ENCODE peak calls at places on chromosomes 7 and 10, in eight cellular contexts. B is psoas muscle, O is A673, J is upper lobe of right lung, T is cardiac muscle cell, D is left lung, K is heart left ventricle, H is uterus. W is an unnamed sample.

GRCh38 chr10:109282510-109282909 is 640.8 kb downstream of the XPNPEP1 start:
- DNase-seq in B (no peak), O (no peak), J (no peak), T (no peak), D (no peak), K (no peak), H (no peak), W (no peak)

GRCh38 chr7:130901209-130901783 is 167.3 kb upstream of the KLF14 start:
- DNase-seq in B (peak; percentile 79), O (peak; percentile 94), J (peak; percentile 90), T (peak; percentile 97), D (peak; percentile 89), K (peak; percentile 73), H (peak; percentile 87), W (peak; percentile 92)

GRCh38 chr7:5872326-5872725 is 8.3 kb upstream of the OCM start:
- DNase-seq in B (no peak), O (no peak), J (no peak), T (peak; percentile 1), D (no peak), K (no peak), H (no peak), W (no peak)

GRCh38 chr10:28676297-28676967 is 889 bp upstream of the BAMBI start:
- DNase-seq in B (no peak), O (peak; percentile 68), J (no peak), T (peak; percentile 42), D (no peak), K (no peak), H (peak; percentile 48), W (no peak)

GRCh38 chr7:103640031-103640779 is 194.2 kb upstream of the SLC26A5 start:
- DNase-seq in B (no peak), O (no peak), J (no peak), T (peak; percentile 40), D (no peak), K (no peak), H (no peak), W (no peak)

GRCh38 chr10:43389867-43390266 is 18.4 kb downstream of the FXYD4 start:
- DNase-seq in B (no peak), O (no peak), J (no peak), T (no peak), D (peak; percentile 7), K (no peak), H (no peak), W (no peak)

GRCh38 chr7:105805619-105806018 is 70.8 kb downstream of the ATXN7L1 start:
- DNase-seq in B (no peak), O (no peak), J (no peak), T (no peak), D (no peak), K (no peak), H (no peak), W (no peak)

GRCh38 chr10:101071266-101071884 is 9.6 kb downstream of the KAZALD1 start:
- DNase-seq in B (no peak), O (no peak), J (peak; percentile 79), T (peak; percentile 42), D (peak; percentile 87), K (no peak), H (no peak), W (no peak)

GRCh38 chr7:103106336-103107070 is 31.6 kb downstream of the ARMC10 start:
- DNase-seq in B (no peak), O (no peak), J (no peak), T (peak; percentile 7), D (no peak), K (no peak), H (no peak), W (peak; percentile 73)

GRCh38 chr10:87740232-87740631 is 77.8 kb downstream of the ATAD1 start:
- DNase-seq in B (no peak), O (no peak), J (no peak), T (peak; percentile 86), D (no peak), K (no peak), H (no peak), W (no peak)

GRCh38 chr10:86163522-86164215 is 202.9 kb downstream of the GRID1 start:
- DNase-seq in B (no peak), O (no peak), J (peak; percentile 33), T (no peak), D (no peak), K (no peak), H (no peak), W (no peak)

GRCh38 chr10:93437000-93437945 is 44.9 kb downstream of the MYOF start:
- DNase-seq in B (peak; percentile 84), O (peak; percentile 94), J (peak; percentile 82), T (peak; percentile 99), D (peak; percentile 89), K (peak; percentile 83), H (peak; percentile 95), W (peak; percentile 92)

GRCh38 chr7:53743697-53744096 is 708.3 kb downstream of the POM121L12 start:
- DNase-seq in B (no peak), O (no peak), J (no peak), T (no peak), D (no peak), K (no peak), H (no peak), W (no peak)

GRCh38 chr10:16848562-16849154 is 31.4 kb upstream of the RSU1 start:
- DNase-seq in B (no peak), O (no peak), J (no peak), T (peak; percentile 31), D (no peak), K (no peak), H (no peak), W (no peak)

GRCh38 chr10:59585046-59585700 is 124.5 kb downstream of the SLC16A9 start:
- DNase-seq in B (no peak), O (no peak), J (no peak), T (peak; percentile 7), D (no peak), K (no peak), H (no peak), W (no peak)

GRCh38 chr10:49135575-49136313 is 1.9 kb upstream of the FAM170B start:
- DNase-seq in B (no peak), O (no peak), J (no peak), T (no peak), D (no peak), K (no peak), H (no peak), W (no peak)

DNA sequence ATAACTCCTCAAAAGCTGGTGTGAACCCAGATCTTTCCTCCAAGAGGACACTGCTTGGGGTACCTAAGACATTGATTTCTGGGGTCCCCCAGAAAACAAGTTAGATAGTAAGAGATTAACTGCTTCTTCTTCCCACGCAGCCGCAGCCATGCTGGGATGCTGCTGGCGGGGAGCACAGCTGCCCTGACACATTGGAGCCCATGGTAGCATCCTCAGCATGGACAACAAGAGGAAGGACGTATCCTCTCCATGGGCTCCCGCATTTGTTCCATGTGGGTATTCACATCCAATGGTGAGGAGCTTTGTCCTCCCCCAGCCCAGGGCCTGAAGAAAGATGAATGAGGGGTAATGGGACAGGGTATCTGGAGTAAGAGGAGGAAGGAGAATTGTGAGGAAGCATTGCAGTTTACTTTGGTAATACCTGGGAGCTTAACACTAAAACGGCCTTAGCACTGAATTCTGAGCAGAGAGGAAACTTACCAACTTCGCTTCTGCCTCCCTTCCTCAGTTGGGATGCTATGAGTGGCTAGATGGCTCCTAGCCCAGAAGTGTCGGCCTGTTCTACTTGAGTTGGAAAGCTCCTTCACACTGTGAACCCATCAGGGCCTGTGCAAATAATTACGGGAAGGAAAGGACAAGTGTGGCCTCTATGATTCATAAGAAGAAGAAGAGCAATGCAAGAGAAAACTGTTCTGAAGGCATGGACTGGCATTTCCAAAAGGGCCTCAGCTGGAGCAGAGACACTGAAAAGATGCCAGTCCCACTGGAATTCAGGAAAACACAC is 43.9 kb downstream of the C10orf120 start:
- DNase-seq in B (no peak), O (no peak), J (peak; percentile 72), T (no peak), D (peak; percentile 73), K (no peak), H (no peak), W (no peak)
- H3K27ac ChIP-seq in B (no peak overlapping the region), O (no peak overlapping the region), J (no peak overlapping the region), T (no peak overlapping the region), D (peak overlapping the region; percentile 30), K (no peak overlapping the region), H (no peak overlapping the region), W (no peak overlapping the region)

GRCh38 chr10:63003816-63004453 is 129.2 kb upstream of the NRBF2 start:
- DNase-seq in B (no peak), O (peak; percentile 31), J (no peak), T (peak; percentile 16), D (no peak), K (no peak), H (no peak), W (no peak)
- TF ChIP-seq CTCF in B (peak; percentile 24), O (peak; percentile 49), J (peak; percentile 36), T (peak; percentile 22), D (no peak), K (peak; percentile 40), H (no peak), W (no peak)

DNA sequence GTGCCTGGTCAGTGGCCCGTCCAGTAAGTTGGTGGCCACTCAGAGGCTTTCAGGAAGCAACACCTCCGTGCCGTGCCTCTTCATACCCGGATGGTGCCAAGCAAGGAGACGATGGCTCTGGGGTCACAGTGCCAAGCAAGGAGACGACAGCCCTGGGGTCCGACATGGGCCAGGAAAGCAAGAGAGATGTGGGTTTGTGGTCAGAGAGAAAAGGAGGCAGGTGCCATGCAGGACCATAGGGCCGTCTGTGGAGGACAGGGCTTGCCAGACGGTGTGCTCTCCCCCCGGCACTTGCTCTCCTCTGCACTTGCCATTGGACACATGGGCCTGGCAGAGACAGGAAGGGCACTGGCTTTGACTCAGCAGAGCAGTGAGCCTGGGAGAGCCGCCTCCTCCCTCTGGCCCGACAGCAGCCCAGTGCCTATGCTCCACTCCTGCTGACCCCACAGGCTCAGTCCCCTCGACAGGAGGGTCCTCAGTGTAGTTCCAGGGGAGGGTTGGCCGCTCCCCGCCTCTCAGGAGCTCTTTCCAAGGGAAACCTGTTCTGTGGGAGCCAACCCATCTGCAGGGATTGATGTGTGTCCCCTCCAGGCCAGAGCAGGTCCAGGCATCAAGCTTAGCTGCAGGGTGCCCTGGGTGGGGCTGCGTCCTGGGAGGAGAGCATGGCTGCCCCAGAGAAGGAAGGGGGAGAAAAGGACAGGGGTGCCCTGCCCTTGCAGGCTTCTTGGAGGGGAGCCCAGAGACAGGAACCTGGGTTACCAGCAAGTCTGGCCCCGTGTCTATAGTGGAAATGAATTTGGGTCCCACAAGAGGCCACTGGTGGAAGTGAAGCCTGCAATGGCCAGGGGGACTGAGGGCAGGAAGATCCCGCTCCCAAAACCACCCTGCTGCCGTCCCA is 7.6 kb upstream of the CALML5 start:
- DNase-seq in B (peak; percentile 40), O (no peak), J (peak; percentile 59), T (no peak), D (no peak), K (no peak), H (no peak), W (peak; percentile 53)
- H3K4me1 ChIP-seq in B (no peaks in the 10 kb centered on the region), O (no peaks in the 10 kb centered on the region), J (peaks cover 7% of the 10 kb centered on the region), T (no peaks in the 10 kb centered on the region), D (peaks cover 7% of the 10 kb centered on the region), K (no peaks in the 10 kb centered on the region), H (no peaks in the 10 kb centered on the region), W (peaks cover 8% of the 10 kb centered on the region)

GRCh38 chr10:70579234-70580002 is 23.1 kb downstream of the PRF1 start:
- DNase-seq in B (no peak), O (no peak), J (no peak), T (no peak), D (peak; percentile 19), K (no peak), H (no peak), W (peak; percentile 14)
- H3K27ac ChIP-seq in B (no peak overlapping the region), O (no peak overlapping the region), J (no peak overlapping the region), T (no peak overlapping the region), D (no peak overlapping the region), K (no peak overlapping the region), H (no peak overlapping the region), W (no peak overlapping the region)